ENCODE peak calls at places on chromosomes 7 and 10, in four cellular contexts. Q is K562, B is fibroblast of lung, L is GM23338. W is an unnamed sample. For H3K79me2, the result is how much of the 10 kb centered on the place peaks cover.

GRCh38 chr10:118521415-118522117 is 73.9 kb downstream of the PRLHR start:
- DNase-seq in L (no peak), B (no peak), Q (no peak), W (no peak)

GRCh38 chr7:127392182-127392565 is 334 bp downstream of the ZNF800 start:
- DNase-seq in Q (peak), B (peak), L (peak), W (no peak)

GRCh38 chr10:24197319-24197718 is 11.6 kb upstream of the KIAA1217 start:
- DNase-seq in B (no peak), Q (no peak), L (no peak), W (no peak)

GRCh38 chr10:129322872-129323271 is 144.2 kb upstream of the MGMT start:
- DNase-seq in Q (no peak), L (no peak), B (no peak), W (no peak)

GRCh38 chr10:71776528-71776927 is 3.2 kb upstream of the VSIR start:
- DNase-seq in B (no peak), L (no peak), Q (peak), W (no peak)

GRCh38 chr7:97390052-97390451 is 272.6 kb downstream of the SDHAF3 start:
- DNase-seq in L (peak), Q (no peak), B (no peak), W (no peak)

GRCh38 chr10:112307631-112308502 is 24.7 kb downstream of the TECTB start:
- DNase-seq in L (peak), Q (peak), B (peak), W (no peak)

GRCh38 chr10:97195654-97196212 is 10.0 kb upstream of the SLIT1 start:
- DNase-seq in Q (no peak), B (no peak), L (no peak), W (no peak)

GRCh38 chr7:131948434-131949053 is 392.1 kb upstream of the PODXL start:
- DNase-seq in Q (no peak), B (peak), L (no peak), W (no peak)

GRCh38 chr10:72145657-72146450 is 57.5 kb upstream of the SPOCK2 start:
- DNase-seq in B (no peak), Q (no peak), L (peak), W (no peak)

GRCh38 chr10:78212134-78212785 is 178.6 kb downstream of the RPS24 start:
- DNase-seq in L (no peak), B (no peak), Q (peak), W (no peak)

GRCh38 chr7:148368562-148368961 is 222.0 kb upstream of the C7orf33 start:
- DNase-seq in B (no peak), L (no peak), Q (no peak), W (no peak)

GRCh38 chr7:114976666-114977065 is 54.8 kb downstream of the MDFIC start:
- DNase-seq in Q (no peak), L (no peak), B (peak), W (no peak)

GRCh38 chr7:113928113-113928512 is 9.3 kb upstream of the PPP1R3A start:
- DNase-seq in B (no peak), L (no peak), Q (no peak), W (no peak)

GRCh38 chr10:131652416-131652815 is 248.4 kb upstream of the PPP2R2D start:
- DNase-seq in Q (no peak), L (no peak), B (no peak), W (no peak)

GRCh38 chr10:65360497-65360896 is 1565.3 kb upstream of the LRRTM3 start:
- DNase-seq in Q (no peak), B (no peak), L (no peak), W (no peak)

GRCh38 chr10:130036296-130037065 is 72.4 kb upstream of the EBF3 start:
- DNase-seq in B (no peak), L (no peak), Q (no peak), W (no peak)

GRCh38 chr10:73207883-73208282 is 39.2 kb downstream of the DNAJC9 start:
- DNase-seq in L (no peak), B (no peak), Q (no peak), W (no peak)

GRCh38 chr7:2965745-2966270 is 77.9 kb downstream of the CARD11 start:
- DNase-seq in Q (no peak), B (no peak), L (no peak), W (no peak)

GRCh38 chr7:50614721-50615518 is 49.7 kb upstream of the DDC start:
- DNase-seq in Q (no peak), L (no peak), B (no peak), W (no peak)

GRCh38 chr7:102444961-102445673 is 11.7 kb downstream of the ORAI2 start:
- DNase-seq in L (no peak), Q (peak), B (no peak), W (no peak)

GRCh38 chr7:24668922-24669635 is 88.2 kb downstream of the GSDME start:
- DNase-seq in Q (no peak), B (peak), L (no peak), W (no peak)

GRCh38 chr7:100093054-100093453 is 4.3 kb downstream of the COPS6 start:
- DNase-seq in Q (no peak), B (no peak), L (no peak), W (no peak)

GRCh38 chr7:85567983-85568382 is 381.1 kb upstream of the SEMA3D start:
- DNase-seq in L (no peak), B (no peak), Q (no peak), W (no peak)

GRCh38 chr7:43784030-43785001 is 25.8 kb downstream of the BLVRA start:
- DNase-seq in B (peak), Q (no peak), L (no peak), W (peak)

GRCh38 chr10:103618575-103619423 is 125.3 kb downstream of the NEURL1 start:
- DNase-seq in B (peak), Q (peak), L (no peak), W (no peak)

GRCh38 chr10:102451105-102451969 is at the start of gene C10orf95:
- DNase-seq in B (no peak), Q (no peak), L (peak), W (no peak)

GRCh38 chr7:104962781-104963180 is 51.2 kb upstream of the KMT2E start:
- DNase-seq in L (no peak), B (no peak), Q (no peak), W (no peak)

GRCh38 chr7:89334785-89335184 is 539.2 kb upstream of the TEX47 start:
- DNase-seq in Q (no peak), B (no peak), L (no peak), W (no peak)

GRCh38 chr7:11434371-11434770 is 397.6 kb downstream of the THSD7A start:
- DNase-seq in B (peak), Q (no peak), L (no peak), W (no peak)

DNA sequence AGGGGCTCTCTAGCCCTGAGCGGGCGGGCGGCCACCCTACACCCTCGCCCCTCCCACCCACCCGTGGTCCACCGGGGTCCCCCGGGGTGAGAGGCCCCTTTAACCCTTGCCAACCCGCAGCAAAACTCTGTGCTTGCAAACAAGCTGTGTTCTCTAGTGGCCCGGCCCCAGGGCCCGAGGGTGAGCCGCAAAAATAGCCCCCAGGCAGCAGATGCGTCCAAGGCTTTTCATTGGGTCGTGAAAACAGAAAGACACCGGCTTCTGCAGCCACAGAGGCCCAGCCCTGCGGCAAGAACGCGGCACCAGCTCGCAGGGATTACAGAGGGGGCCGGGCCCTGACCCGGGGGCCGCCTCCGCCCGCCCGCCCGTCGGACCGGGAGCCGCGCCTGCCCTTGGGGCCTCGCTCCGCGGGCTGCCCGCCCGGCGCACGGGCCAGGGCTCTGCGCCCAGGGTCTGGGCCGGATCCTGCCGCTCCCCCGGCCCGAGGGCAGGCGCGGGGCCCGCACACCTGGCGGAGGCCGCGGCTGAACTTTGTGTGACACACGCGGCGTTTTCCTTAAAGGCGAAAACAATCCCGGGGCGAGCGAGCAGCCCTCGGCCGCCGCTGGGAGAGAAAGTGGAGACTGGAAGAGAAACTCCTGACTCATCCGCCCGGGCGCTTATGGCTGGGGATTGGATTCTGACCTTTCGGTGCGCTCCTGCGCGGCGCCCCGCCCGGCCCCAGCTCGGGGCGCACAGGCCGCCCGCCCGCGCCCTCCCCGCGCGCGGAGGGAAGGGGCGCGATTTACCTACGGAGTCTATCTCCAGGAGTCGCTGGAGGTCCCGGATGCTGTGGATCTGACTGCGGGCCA is 2.8 kb downstream of the PDGFA start:
- DNase-seq in Q (peak), B (peak), L (peak), W (no peak)
- H3K79me2 ChIP-seq in Q (under half), B (under half), L (under half), W (under half)

DNA sequence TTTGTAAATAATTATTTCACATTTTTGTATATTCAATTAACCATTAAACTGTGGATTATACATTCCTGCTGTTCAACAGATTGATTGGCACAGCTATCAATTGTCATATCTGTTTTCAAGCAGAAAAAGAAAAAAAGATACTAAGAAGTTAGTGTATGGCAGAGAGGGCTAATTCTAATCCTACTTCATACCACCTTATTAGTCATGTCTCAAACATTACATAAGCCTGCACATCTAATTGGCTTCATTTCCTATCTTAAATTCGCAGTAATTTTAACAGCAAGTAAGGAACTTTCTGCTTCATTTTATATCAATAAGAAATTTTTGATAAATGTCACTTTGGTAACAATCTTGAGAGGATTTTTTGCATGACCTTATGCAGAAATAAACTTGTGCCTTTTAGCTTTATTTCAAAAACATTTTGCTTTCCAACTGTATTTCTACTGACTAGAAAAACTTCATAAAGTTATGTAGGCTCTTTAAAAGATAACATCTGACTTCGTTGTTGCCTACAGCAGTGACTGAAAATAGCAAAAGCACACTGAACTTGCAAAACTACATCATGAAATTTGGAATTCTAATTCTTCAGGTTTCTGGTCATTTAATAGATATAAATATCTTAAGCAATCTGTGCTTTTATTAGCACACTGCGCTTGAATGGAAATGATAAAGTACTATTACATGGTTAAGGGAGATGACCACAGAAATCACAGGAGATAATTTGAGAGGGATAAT is 111.5 kb downstream of the SEMA3C start:
- DNase-seq in L (no peak), Q (no peak), B (no peak), W (no peak)
- H3K4me3 ChIP-seq in L (no peak), Q (no peak), B (no peak), W (no peak)

DNA sequence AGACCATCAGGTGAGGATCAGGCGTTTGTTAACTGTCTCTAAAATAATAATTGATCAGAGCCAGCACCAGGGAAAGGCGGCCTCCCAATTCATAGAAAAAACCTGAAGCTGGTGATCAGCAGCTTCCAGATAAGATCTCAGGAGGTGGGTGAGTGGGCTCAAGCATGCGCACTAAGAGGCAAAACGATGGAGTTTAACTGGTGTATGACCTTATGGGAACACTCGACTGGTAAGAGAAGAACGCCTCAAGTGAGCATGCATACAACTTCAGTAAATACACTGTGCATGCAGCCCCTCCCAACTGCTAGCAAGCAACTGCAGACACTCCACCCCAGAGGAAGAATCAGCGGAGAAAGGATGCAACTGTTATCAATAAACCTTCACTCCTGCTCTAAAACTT is 18.1 kb downstream of the RAPGEF5 start:
- DNase-seq in L (no peak), B (no peak), Q (no peak), W (no peak)
- H3K79me2 ChIP-seq in L (half or more), B (under half), Q (under half), W (under half)

GRCh38 chr7:4434306-4434705 is 247.8 kb upstream of the FOXK1 start:
- DNase-seq in L (no peak), Q (no peak), B (no peak), W (no peak)
- H3K4me3 ChIP-seq in L (no peak), Q (no peak), B (no peak), W (no peak)

DNA sequence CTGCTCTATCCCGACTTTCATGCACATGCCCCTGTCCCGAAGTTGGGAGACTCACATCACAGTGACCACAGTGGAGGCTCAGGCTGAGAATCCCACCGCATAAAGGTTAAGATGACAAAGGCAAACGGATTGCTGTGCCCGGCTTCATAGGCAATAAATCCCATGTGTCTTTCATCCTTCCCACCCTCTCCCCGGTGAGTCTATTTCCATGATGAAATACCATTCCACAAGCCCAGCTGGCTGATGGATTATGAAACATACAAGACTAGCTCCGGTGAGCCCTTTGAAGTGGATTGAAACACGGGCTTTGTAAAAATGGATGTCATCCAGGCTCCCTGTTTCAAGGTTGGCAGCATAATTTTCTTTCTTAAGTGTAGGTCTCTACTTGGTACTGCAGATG is 91.9 kb upstream of the CALN1 start:
- DNase-seq in B (no peak), Q (no peak), L (no peak), W (no peak)
- H3K79me2 ChIP-seq in B (under half), Q (under half), L (under half), W (under half)